ENCODE peak calls at places on chromosomes 3 and 15, in six cellular contexts. One of them, this sample, is unnamed.

GRCh38 chr15:68599560-68600071 is 20.8 kb downstream of the CORO2B start:
- DNase-seq in GDM1: no peak
- DNase-seq in HCEC 1CT: no peak
- DNase-seq in left cardiac atrium: peak; percentile 54
- DNase-seq in astrocyte of the spinal cord: peak; percentile 84
- DNase-seq in A549: no peak
- DNase-seq in this sample: no peak

GRCh38 chr15:66170042-66170441 is 83.5 kb downstream of the MEGF11 start:
- DNase-seq in HCEC 1CT: no peak
- DNase-seq in astrocyte of the spinal cord: no peak
- DNase-seq in GDM1: no peak
- DNase-seq in A549: no peak
- DNase-seq in left cardiac atrium: no peak
- DNase-seq in this sample: no peak

GRCh38 chr3:36542186-36542585 is 161.9 kb downstream of the STAC start:
- DNase-seq in A549: no peak
- DNase-seq in HCEC 1CT: no peak
- DNase-seq in astrocyte of the spinal cord: peak; percentile 61
- DNase-seq in left cardiac atrium: no peak
- DNase-seq in GDM1: no peak
- DNase-seq in this sample: no peak

GRCh38 chr3:129490273-129490675 is 38.2 kb upstream of the RHO start:
- DNase-seq in astrocyte of the spinal cord: peak; percentile 89
- DNase-seq in A549: peak; percentile 83
- DNase-seq in left cardiac atrium: peak; percentile 83
- DNase-seq in HCEC 1CT: peak; percentile 93
- DNase-seq in GDM1: peak; percentile 70
- DNase-seq in this sample: peak; percentile 91

GRCh38 chr3:126034481-126035361 is 49.2 kb downstream of the SLC41A3 start:
- DNase-seq in A549: no peak
- DNase-seq in left cardiac atrium: no peak
- DNase-seq in HCEC 1CT: no peak
- DNase-seq in astrocyte of the spinal cord: no peak
- DNase-seq in GDM1: no peak
- DNase-seq in this sample: no peak

GRCh38 chr3:126349611-126350501 is 7.4 kb downstream of the KLF15 start:
- DNase-seq in left cardiac atrium: no peak
- DNase-seq in astrocyte of the spinal cord: no peak
- DNase-seq in GDM1: no peak
- DNase-seq in A549: no peak
- DNase-seq in HCEC 1CT: no peak
- DNase-seq in this sample: no peak

GRCh38 chr15:67832031-67832551 is 6.8 kb downstream of the SKOR1 start:
- DNase-seq in HCEC 1CT: peak; percentile 40
- DNase-seq in A549: no peak
- DNase-seq in astrocyte of the spinal cord: no peak
- DNase-seq in left cardiac atrium: no peak
- DNase-seq in GDM1: no peak
- DNase-seq in this sample: no peak

GRCh38 chr3:6516143-6516542 is 344.8 kb upstream of the GRM7 start:
- DNase-seq in GDM1: no peak
- DNase-seq in HCEC 1CT: no peak
- DNase-seq in astrocyte of the spinal cord: no peak
- DNase-seq in A549: no peak
- DNase-seq in left cardiac atrium: no peak
- DNase-seq in this sample: no peak

GRCh38 chr3:148737104-148737525 is 39.4 kb downstream of the AGTR1 start:
- DNase-seq in GDM1: no peak
- DNase-seq in A549: no peak
- DNase-seq in astrocyte of the spinal cord: no peak
- DNase-seq in left cardiac atrium: no peak
- DNase-seq in HCEC 1CT: peak; percentile 49
- DNase-seq in this sample: no peak

GRCh38 chr15:71048913-71049675 is 66.2 kb upstream of the THSD4 start:
- DNase-seq in A549: no peak
- DNase-seq in HCEC 1CT: peak; percentile 99
- DNase-seq in GDM1: no peak
- DNase-seq in left cardiac atrium: no peak
- DNase-seq in astrocyte of the spinal cord: peak; percentile 87
- DNase-seq in this sample: peak; percentile 82

GRCh38 chr3:175421897-175422296 is 562.8 kb downstream of the NAALADL2 start:
- DNase-seq in astrocyte of the spinal cord: no peak
- DNase-seq in HCEC 1CT: no peak
- DNase-seq in GDM1: no peak
- DNase-seq in A549: no peak
- DNase-seq in left cardiac atrium: no peak
- DNase-seq in this sample: no peak

GRCh38 chr3:8891774-8892173 is 71.5 kb downstream of the RAD18 start:
- DNase-seq in HCEC 1CT: no peak
- DNase-seq in GDM1: no peak
- DNase-seq in left cardiac atrium: no peak
- DNase-seq in A549: no peak
- DNase-seq in astrocyte of the spinal cord: no peak
- DNase-seq in this sample: no peak

GRCh38 chr15:71883447-71883846 is 73.1 kb downstream of the NR2E3 start:
- DNase-seq in A549: no peak
- DNase-seq in HCEC 1CT: no peak
- DNase-seq in GDM1: no peak
- DNase-seq in astrocyte of the spinal cord: no peak
- DNase-seq in left cardiac atrium: no peak
- DNase-seq in this sample: no peak

GRCh38 chr3:120258009-120258408 is 27.0 kb downstream of the GPR156 start:
- DNase-seq in GDM1: no peak
- DNase-seq in left cardiac atrium: no peak
- DNase-seq in A549: no peak
- DNase-seq in HCEC 1CT: no peak
- DNase-seq in astrocyte of the spinal cord: no peak
- DNase-seq in this sample: no peak

GRCh38 chr15:97470417-97470816 is 490.1 kb upstream of the ARRDC4 start:
- DNase-seq in astrocyte of the spinal cord: no peak
- DNase-seq in GDM1: no peak
- DNase-seq in left cardiac atrium: no peak
- DNase-seq in A549: no peak
- DNase-seq in HCEC 1CT: no peak
- DNase-seq in this sample: no peak

GRCh38 chr3:52609316-52609815 is 73.0 kb downstream of the UQCC5 start:
- DNase-seq in left cardiac atrium: no peak
- DNase-seq in GDM1: no peak
- DNase-seq in astrocyte of the spinal cord: no peak
- DNase-seq in A549: no peak
- DNase-seq in HCEC 1CT: no peak
- DNase-seq in this sample: no peak

GRCh38 chr3:129118745-129119144 is 2.9 kb downstream of the RAB43 start:
- DNase-seq in GDM1: no peak
- DNase-seq in A549: no peak
- DNase-seq in astrocyte of the spinal cord: no peak
- DNase-seq in HCEC 1CT: no peak
- DNase-seq in left cardiac atrium: no peak
- DNase-seq in this sample: no peak

GRCh38 chr3:132317229-132317948 is at the start of gene ACP3:
- DNase-seq in HCEC 1CT: peak; percentile 69
- DNase-seq in left cardiac atrium: peak; percentile 55
- DNase-seq in GDM1: peak; percentile 68
- DNase-seq in A549: no peak
- DNase-seq in astrocyte of the spinal cord: peak; percentile 83
- DNase-seq in this sample: no peak

GRCh38 chr3:40022267-40022827 is 212.9 kb downstream of the MYRIP start:
- DNase-seq in GDM1: no peak
- DNase-seq in HCEC 1CT: no peak
- DNase-seq in A549: no peak
- DNase-seq in astrocyte of the spinal cord: no peak
- DNase-seq in left cardiac atrium: no peak
- DNase-seq in this sample: no peak

GRCh38 chr15:90836296-90836871 is 32.0 kb upstream of the FURIN start:
- DNase-seq in GDM1: no peak
- DNase-seq in left cardiac atrium: no peak
- DNase-seq in HCEC 1CT: peak; percentile 74
- DNase-seq in astrocyte of the spinal cord: peak; percentile 54
- DNase-seq in A549: peak; percentile 72
- DNase-seq in this sample: peak; percentile 49

GRCh38 chr3:197125601-197126000 is 96.0 kb upstream of the MELTF start:
- DNase-seq in astrocyte of the spinal cord: peak; percentile 33
- DNase-seq in A549: no peak
- DNase-seq in HCEC 1CT: peak; percentile 46
- DNase-seq in GDM1: no peak
- DNase-seq in left cardiac atrium: no peak
- DNase-seq in this sample: no peak

GRCh38 chr3:12620305-12620704 is 43.6 kb downstream of the RAF1 start:
- DNase-seq in A549: no peak
- DNase-seq in GDM1: no peak
- DNase-seq in astrocyte of the spinal cord: no peak
- DNase-seq in HCEC 1CT: no peak
- DNase-seq in left cardiac atrium: no peak
- DNase-seq in this sample: no peak

GRCh38 chr15:56821721-56822425 is 88.6 kb upstream of the ZNF280D start:
- DNase-seq in GDM1: no peak
- DNase-seq in astrocyte of the spinal cord: peak; percentile 83
- DNase-seq in HCEC 1CT: peak; percentile 63
- DNase-seq in left cardiac atrium: peak; percentile 36
- DNase-seq in A549: peak; percentile 58
- DNase-seq in this sample: no peak

GRCh38 chr3:197012021-197012883 is 17.4 kb downstream of the MELTF start:
- DNase-seq in HCEC 1CT: no peak
- DNase-seq in A549: no peak
- DNase-seq in GDM1: no peak
- DNase-seq in astrocyte of the spinal cord: no peak
- DNase-seq in left cardiac atrium: peak; percentile 11
- DNase-seq in this sample: no peak

GRCh38 chr3:157081681-157082210 is 78.2 kb downstream of the CCNL1 start:
- DNase-seq in GDM1: no peak
- DNase-seq in astrocyte of the spinal cord: peak; percentile 98
- DNase-seq in left cardiac atrium: peak; percentile 93
- DNase-seq in HCEC 1CT: peak; percentile 93
- DNase-seq in A549: peak; percentile 85
- DNase-seq in this sample: peak; percentile 91

GRCh38 chr3:8183627-8184026 is 318.0 kb upstream of the LMCD1 start:
- DNase-seq in A549: no peak
- DNase-seq in left cardiac atrium: no peak
- DNase-seq in astrocyte of the spinal cord: no peak
- DNase-seq in GDM1: no peak
- DNase-seq in HCEC 1CT: no peak
- DNase-seq in this sample: no peak

GRCh38 chr3:151228291-151229125 is 25.5 kb upstream of the GPR171 start:
- DNase-seq in HCEC 1CT: peak; percentile 20
- DNase-seq in A549: no peak
- DNase-seq in left cardiac atrium: no peak
- DNase-seq in GDM1: no peak
- DNase-seq in astrocyte of the spinal cord: peak; percentile 76
- DNase-seq in this sample: peak; percentile 42

GRCh38 chr3:105827959-105828358 is 40.9 kb downstream of the CBLB start:
- DNase-seq in A549: peak; percentile 49
- DNase-seq in GDM1: no peak
- DNase-seq in HCEC 1CT: peak; percentile 97
- DNase-seq in astrocyte of the spinal cord: peak; percentile 93
- DNase-seq in left cardiac atrium: no peak
- DNase-seq in this sample: peak; percentile 56

GRCh38 chr3:170322501-170323328 is 34.8 kb upstream of the SKIL start:
- DNase-seq in left cardiac atrium: no peak
- DNase-seq in A549: no peak
- DNase-seq in astrocyte of the spinal cord: peak; percentile 64
- DNase-seq in HCEC 1CT: no peak
- DNase-seq in GDM1: no peak
- DNase-seq in this sample: no peak

GRCh38 chr3:184332370-184333090 is 4.9 kb upstream of the FAM131A start:
- DNase-seq in A549: no peak
- DNase-seq in GDM1: no peak
- DNase-seq in HCEC 1CT: peak; percentile 92
- DNase-seq in left cardiac atrium: no peak
- DNase-seq in astrocyte of the spinal cord: peak; percentile 89
- DNase-seq in this sample: peak; percentile 90

GRCh38 chr15:100751585-100751984 is 128.0 kb upstream of the ALDH1A3 start:
- DNase-seq in left cardiac atrium: no peak
- DNase-seq in GDM1: no peak
- DNase-seq in A549: no peak
- DNase-seq in astrocyte of the spinal cord: no peak
- DNase-seq in HCEC 1CT: no peak
- DNase-seq in this sample: no peak

GRCh38 chr15:85316244-85316934 is 64.0 kb upstream of the AKAP13 start:
- DNase-seq in GDM1: no peak
- DNase-seq in HCEC 1CT: peak; percentile 46
- DNase-seq in astrocyte of the spinal cord: peak; percentile 76
- DNase-seq in A549: no peak
- DNase-seq in left cardiac atrium: no peak
- DNase-seq in this sample: no peak

GRCh38 chr3:13161021-13161759 is 88.0 kb upstream of the IQSEC1 start:
- DNase-seq in HCEC 1CT: no peak
- DNase-seq in astrocyte of the spinal cord: no peak
- DNase-seq in GDM1: no peak
- DNase-seq in A549: no peak
- DNase-seq in left cardiac atrium: no peak
- DNase-seq in this sample: no peak

GRCh38 chr15:34011476-34011875 is 27.5 kb downstream of the AVEN start:
- DNase-seq in astrocyte of the spinal cord: no peak
- DNase-seq in left cardiac atrium: no peak
- DNase-seq in A549: no peak
- DNase-seq in HCEC 1CT: no peak
- DNase-seq in GDM1: no peak
- DNase-seq in this sample: no peak

GRCh38 chr15:85583404-85584390 is 203.3 kb downstream of the AKAP13 start:
- DNase-seq in astrocyte of the spinal cord: peak; percentile 39
- DNase-seq in GDM1: no peak
- DNase-seq in HCEC 1CT: peak; percentile 77
- DNase-seq in A549: no peak
- DNase-seq in left cardiac atrium: peak; percentile 70
- DNase-seq in this sample: no peak

GRCh38 chr15:88098317-88098716 is 158.2 kb downstream of the NTRK3 start:
- DNase-seq in A549: no peak
- DNase-seq in astrocyte of the spinal cord: no peak
- DNase-seq in HCEC 1CT: no peak
- DNase-seq in GDM1: no peak
- DNase-seq in left cardiac atrium: no peak
- DNase-seq in this sample: no peak

GRCh38 chr15:69012761-69013364 is 1.6 kb upstream of the NOX5 start:
- DNase-seq in GDM1: no peak
- DNase-seq in left cardiac atrium: no peak
- DNase-seq in HCEC 1CT: no peak
- DNase-seq in astrocyte of the spinal cord: no peak
- DNase-seq in A549: no peak
- DNase-seq in this sample: no peak